ENCODE peak calls at places on chromosomes 16 and 17, in six cellular contexts. S is left ventricle myocardium inferior, G is PC-9, W is HFF-Myc, V is lower leg skin, C is MM.1S. O is an unnamed sample.

GRCh38 chr16:27222499-27223225 is 19.3 kb downstream of the KDM8 start:
- DNase-seq in W (no peak), G (no peak), V (peak), C (no peak), S (peak), O (peak)

GRCh38 chr17:62804822-62805221 is 3.3 kb downstream of the MARCHF10 start:
- DNase-seq in G (peak), W (no peak), S (no peak), C (no peak), V (no peak), O (no peak)

GRCh38 chr16:47599512-47599911 is 138.4 kb downstream of the PHKB start:
- DNase-seq in W (no peak), C (no peak), S (no peak), G (no peak), V (no peak), O (no peak)

GRCh38 chr16:16005725-16006124 is 56.3 kb downstream of the ABCC1 start:
- DNase-seq in S (no peak), V (no peak), G (no peak), W (no peak), C (no peak), O (no peak)

GRCh38 chr17:40326014-40326831 is 17.2 kb downstream of the RARA start:
- DNase-seq in W (no peak), C (peak), G (peak), V (no peak), S (peak), O (no peak)

GRCh38 chr17:43342601-43342905 is 56.2 kb upstream of the ARL4D start:
- DNase-seq in V (no peak), G (no peak), S (no peak), C (no peak), W (no peak), O (no peak)

GRCh38 chr17:10614536-10615155 is 42.5 kb downstream of the MYH3 start:
- DNase-seq in G (no peak), W (no peak), V (no peak), C (peak), S (no peak), O (peak)

GRCh38 chr16:81738831-81739496 is 40.1 kb upstream of the PLCG2 start:
- DNase-seq in S (peak), C (no peak), G (no peak), V (no peak), W (no peak), O (no peak)

GRCh38 chr16:81170824-81171223 is 67.7 kb upstream of the BCO1 start:
- DNase-seq in W (no peak), V (no peak), C (no peak), G (no peak), S (no peak), O (no peak)

GRCh38 chr17:60392845-60393702 is 1.1 kb upstream of the USP32 start:
- DNase-seq in G (no peak), C (peak), S (no peak), W (no peak), V (peak), O (peak)

DNA sequence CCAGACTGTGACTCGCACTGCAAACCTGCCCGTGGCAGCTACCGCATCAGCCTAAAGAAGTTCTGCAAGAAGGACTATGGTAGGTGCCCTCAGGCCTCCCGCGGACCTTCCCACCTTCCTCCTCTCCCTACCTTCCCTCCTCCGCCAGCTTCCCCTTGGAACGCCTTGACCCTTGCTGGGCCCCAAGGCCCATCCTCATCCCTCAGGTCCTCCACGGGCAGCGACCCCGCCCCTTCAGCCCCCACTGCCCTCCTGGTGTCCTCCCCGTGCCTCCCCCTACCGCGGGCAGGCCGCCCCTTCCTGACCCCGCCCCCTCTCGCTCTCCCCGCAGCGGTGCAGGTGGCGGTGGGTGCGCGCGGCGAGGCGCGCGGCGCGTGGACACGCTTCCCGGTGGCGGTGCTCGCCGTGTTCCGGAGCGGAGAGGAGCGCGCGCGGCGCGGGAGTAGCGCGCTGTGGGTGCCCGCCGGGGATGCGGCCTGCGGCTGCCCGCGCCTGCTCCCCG is 1.5 kb upstream of the TBC1D24 start:
- DNase-seq in S (no peak), W (no peak), C (no peak), V (no peak), G (peak), O (no peak)
- TF ChIP-seq CTCF in S (no peak), W (no peak), C (no peak), V (no peak), G (no peak), O (no peak)

GRCh38 chr17:77696720-77697460 is 261.6 kb upstream of the TNRC6C start:
- DNase-seq in G (no peak), V (no peak), C (no peak), W (no peak), S (no peak), O (no peak)
- H3K4me3 ChIP-seq in G (no peak), V (no peak), C (no peak), W (no peak), S (peak), O (no peak)

GRCh38 chr17:31092475-31093064 is 2.2 kb upstream of the NF1 start:
- DNase-seq in W (no peak), C (no peak), G (no peak), S (no peak), V (no peak), O (no peak)
- TF ChIP-seq CTCF in W (no peak), C (no peak), G (no peak), S (no peak), V (no peak), O (no peak)

GRCh38 chr16:68022278-68022727 is 729 bp downstream of the DDX28 start:
- DNase-seq in S (no peak), V (no peak), W (no peak), G (no peak), C (no peak), O (no peak)

GRCh38 chr16:68015681-68016080 is at the start of gene DPEP2NB:
- DNase-seq in V (no peak), S (no peak), G (no peak), W (no peak), C (no peak), O (no peak)

GRCh38 chr16:68021490-68021889 is 1.5 kb downstream of the DDX28 start:
- DNase-seq in V (no peak), W (no peak), S (no peak), G (no peak), C (no peak), O (no peak)

GRCh38 chr16:68022728-68023537 is at the start of the genes DDX28 and DUS2:
- DNase-seq in S (peak), C (peak), G (peak), V (peak), W (peak), O (peak)

GRCh38 chr16:68019167-68019680 is 3.5 kb upstream of the DPEP2NB start:
- DNase-seq in G (no peak), C (no peak), V (no peak), S (no peak), W (no peak), O (no peak)
- H3K4me3 ChIP-seq in G (no peak), C (no peak), V (no peak), S (no peak), W (no peak), O (no peak)

DNA sequence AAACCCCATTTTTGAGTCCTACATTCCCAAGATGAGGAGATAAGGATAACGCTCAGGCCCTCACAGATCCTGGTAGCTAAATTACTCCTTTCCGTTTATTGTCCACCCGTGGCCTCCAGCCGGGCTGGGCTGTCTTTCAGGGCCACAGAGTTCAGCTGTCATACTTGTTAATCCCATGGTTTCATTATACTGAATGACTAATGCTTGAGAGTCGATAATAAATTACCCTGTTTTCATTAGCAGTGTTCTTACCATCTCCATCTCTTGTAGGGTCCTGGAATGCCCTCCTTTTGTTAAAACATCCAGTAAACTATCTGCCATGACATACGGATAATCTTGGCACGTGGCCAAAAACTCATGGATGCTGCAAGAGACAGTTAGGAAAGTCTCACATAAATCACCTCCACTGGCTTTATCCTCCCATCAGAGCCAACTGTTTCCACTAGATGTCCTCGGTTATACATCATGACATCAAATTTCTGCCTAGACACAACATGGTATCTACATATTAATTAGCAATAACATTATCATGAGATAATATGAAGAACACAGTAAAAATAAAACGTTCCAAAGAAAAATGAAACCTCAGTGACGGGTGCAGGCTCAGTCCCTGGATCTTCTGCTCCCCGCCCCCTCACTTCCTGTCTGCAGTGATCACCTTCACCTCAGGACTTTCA is 45.3 kb downstream of the BRD7 start:
- DNase-seq in W (peak), V (no peak), C (peak), S (no peak), G (peak), O (peak)
- TF ChIP-seq CTCF in W (peak), V (no peak), C (peak), S (no peak), G (peak), O (peak)

GRCh38 chr17:77476006-77476405 is 335.2 kb downstream of the SEC14L1 start:
- DNase-seq in S (no peak), V (no peak), G (no peak), C (peak), W (no peak), O (no peak)

GRCh38 chr17:77475012-77475976 is 334.5 kb downstream of the SEC14L1 start:
- DNase-seq in S (no peak), V (no peak), G (no peak), C (peak), W (no peak), O (peak)

GRCh38 chr17:77472837-77473214 is 332.1 kb downstream of the SEC14L1 start:
- DNase-seq in C (peak), W (no peak), S (no peak), V (no peak), G (no peak), O (no peak)

GRCh38 chr17:77473615-77474226 is 333.0 kb downstream of the SEC14L1 start:
- DNase-seq in S (no peak), V (no peak), G (no peak), W (no peak), C (peak), O (no peak)

GRCh38 chr17:77474292-77474988 is 333.7 kb downstream of the SEC14L1 start:
- DNase-seq in W (no peak), V (no peak), S (no peak), G (no peak), C (peak), O (peak)
- H3K4me3 ChIP-seq in W (no peak), V (no peak), S (no peak), G (no peak), C (no peak), O (no peak)

GRCh38 chr17:4333041-4333440 is 33.4 kb downstream of the UBE2G1 start:
- DNase-seq in S (no peak), V (no peak), W (no peak), G (no peak), C (no peak), O (no peak)
- TF ChIP-seq CTCF in S (no peak), V (no peak), W (no peak), G (no peak), C (no peak), O (no peak)

GRCh38 chr17:35449371-35449931 is 885 bp upstream of the SLFN13 start:
- DNase-seq in S (peak), W (no peak), V (no peak), G (no peak), C (peak), O (peak)

GRCh38 chr17:35447494-35447893 is 1.1 kb downstream of the SLFN13 start:
- DNase-seq in C (no peak), G (no peak), S (no peak), W (no peak), V (no peak), O (no peak)

GRCh38 chr17:35448214-35448898 is at the start of gene SLFN13:
- DNase-seq in S (peak), C (peak), W (peak), V (peak), G (peak), O (peak)

GRCh38 chr17:35448899-35449227 is 297 bp upstream of the SLFN13 start:
- DNase-seq in S (no peak), W (no peak), V (no peak), G (no peak), C (no peak), O (no peak)
- H3K4me3 ChIP-seq in S (peak), W (peak), V (no peak), G (no peak), C (peak), O (peak)